ENCODE peak calls at places on chromosomes 7 and 10, in nine cellular contexts. One of them, this sample, is unnamed.

GRCh38 chr7:53531-53930 is 138.8 kb upstream of the FAM20C start:
- ATAC-seq in HCT116: no peak
- ATAC-seq in stimulated activated effector memory CD8-positive, alpha-beta T cell treated with anti-CD3 and anti-CD28 coated beads, Interleukin-12 subunit alpha, Interleukin-12 subunit beta, amount 100 ng/mL, for 72 hours: no peak
- ATAC-seq in left cardiac atrium: no peak
- ATAC-seq in CD4-positive, alpha-beta T cell: no peak
- ATAC-seq in IMR-90: no peak
- ATAC-seq in upper lobe of left lung: peak
- ATAC-seq in stimulated activated naive B cell treated with anti-CD40 and anti-IgM and Interleukin-4, amounts not matched to agents 10 μg/mL and 1 μg/mL and 100 μg/mL, for 72 hours: no peak
- ATAC-seq in naive B cell: no peak
- ATAC-seq in this sample: no peak

GRCh38 chr10:49140306-49141175 is 6.7 kb upstream of the FAM170B start:
- ATAC-seq in stimulated activated naive B cell treated with anti-CD40 and anti-IgM and Interleukin-4, amounts not matched to agents 10 μg/mL and 1 μg/mL and 100 μg/mL, for 72 hours: no peak
- ATAC-seq in CD4-positive, alpha-beta T cell: no peak
- ATAC-seq in naive B cell: no peak
- ATAC-seq in HCT116: no peak
- ATAC-seq in upper lobe of left lung: no peak
- ATAC-seq in left cardiac atrium: no peak
- ATAC-seq in stimulated activated effector memory CD8-positive, alpha-beta T cell treated with anti-CD3 and anti-CD28 coated beads, Interleukin-12 subunit alpha, Interleukin-12 subunit beta, amount 100 ng/mL, for 72 hours: no peak
- ATAC-seq in IMR-90: no peak
- ATAC-seq in this sample: no peak

GRCh38 chr10:84626688-84627087 is 298.3 kb downstream of the CCSER2 start:
- ATAC-seq in CD4-positive, alpha-beta T cell: no peak
- ATAC-seq in stimulated activated naive B cell treated with anti-CD40 and anti-IgM and Interleukin-4, amounts not matched to agents 10 μg/mL and 1 μg/mL and 100 μg/mL, for 72 hours: no peak
- ATAC-seq in naive B cell: no peak
- ATAC-seq in IMR-90: no peak
- ATAC-seq in upper lobe of left lung: no peak
- ATAC-seq in stimulated activated effector memory CD8-positive, alpha-beta T cell treated with anti-CD3 and anti-CD28 coated beads, Interleukin-12 subunit alpha, Interleukin-12 subunit beta, amount 100 ng/mL, for 72 hours: peak
- ATAC-seq in left cardiac atrium: no peak
- ATAC-seq in HCT116: no peak
- ATAC-seq in this sample: no peak

GRCh38 chr10:101121661-101122045 is 9.4 kb upstream of the TLX1 start:
- ATAC-seq in CD4-positive, alpha-beta T cell: peak
- ATAC-seq in HCT116: no peak
- ATAC-seq in naive B cell: peak
- ATAC-seq in upper lobe of left lung: no peak
- ATAC-seq in left cardiac atrium: no peak
- ATAC-seq in IMR-90: peak
- ATAC-seq in stimulated activated effector memory CD8-positive, alpha-beta T cell treated with anti-CD3 and anti-CD28 coated beads, Interleukin-12 subunit alpha, Interleukin-12 subunit beta, amount 100 ng/mL, for 72 hours: peak
- ATAC-seq in stimulated activated naive B cell treated with anti-CD40 and anti-IgM and Interleukin-4, amounts not matched to agents 10 μg/mL and 1 μg/mL and 100 μg/mL, for 72 hours: no peak
- ATAC-seq in this sample: peak

GRCh38 chr7:70657989-70658578 is 473.9 kb upstream of the GALNT17 start:
- ATAC-seq in left cardiac atrium: no peak
- ATAC-seq in HCT116: no peak
- ATAC-seq in IMR-90: no peak
- ATAC-seq in stimulated activated effector memory CD8-positive, alpha-beta T cell treated with anti-CD3 and anti-CD28 coated beads, Interleukin-12 subunit alpha, Interleukin-12 subunit beta, amount 100 ng/mL, for 72 hours: no peak
- ATAC-seq in stimulated activated naive B cell treated with anti-CD40 and anti-IgM and Interleukin-4, amounts not matched to agents 10 μg/mL and 1 μg/mL and 100 μg/mL, for 72 hours: no peak
- ATAC-seq in CD4-positive, alpha-beta T cell: peak
- ATAC-seq in upper lobe of left lung: no peak
- ATAC-seq in naive B cell: no peak
- ATAC-seq in this sample: no peak

GRCh38 chr10:113386005-113386404 is 166.8 kb upstream of the HABP2 start:
- ATAC-seq in naive B cell: no peak
- ATAC-seq in upper lobe of left lung: no peak
- ATAC-seq in IMR-90: no peak
- ATAC-seq in HCT116: peak
- ATAC-seq in stimulated activated naive B cell treated with anti-CD40 and anti-IgM and Interleukin-4, amounts not matched to agents 10 μg/mL and 1 μg/mL and 100 μg/mL, for 72 hours: no peak
- ATAC-seq in CD4-positive, alpha-beta T cell: no peak
- ATAC-seq in left cardiac atrium: no peak
- ATAC-seq in stimulated activated effector memory CD8-positive, alpha-beta T cell treated with anti-CD3 and anti-CD28 coated beads, Interleukin-12 subunit alpha, Interleukin-12 subunit beta, amount 100 ng/mL, for 72 hours: no peak
- ATAC-seq in this sample: no peak

GRCh38 chr7:30757343-30757695 is 5.4 kb downstream of the INMT start:
- ATAC-seq in upper lobe of left lung: no peak
- ATAC-seq in left cardiac atrium: no peak
- ATAC-seq in stimulated activated effector memory CD8-positive, alpha-beta T cell treated with anti-CD3 and anti-CD28 coated beads, Interleukin-12 subunit alpha, Interleukin-12 subunit beta, amount 100 ng/mL, for 72 hours: no peak
- ATAC-seq in IMR-90: no peak
- ATAC-seq in stimulated activated naive B cell treated with anti-CD40 and anti-IgM and Interleukin-4, amounts not matched to agents 10 μg/mL and 1 μg/mL and 100 μg/mL, for 72 hours: no peak
- ATAC-seq in CD4-positive, alpha-beta T cell: no peak
- ATAC-seq in naive B cell: no peak
- ATAC-seq in HCT116: no peak
- ATAC-seq in this sample: no peak

GRCh38 chr10:66940950-66941349 is 15.1 kb downstream of the LRRTM3 start:
- ATAC-seq in CD4-positive, alpha-beta T cell: no peak
- ATAC-seq in HCT116: no peak
- ATAC-seq in IMR-90: no peak
- ATAC-seq in stimulated activated effector memory CD8-positive, alpha-beta T cell treated with anti-CD3 and anti-CD28 coated beads, Interleukin-12 subunit alpha, Interleukin-12 subunit beta, amount 100 ng/mL, for 72 hours: no peak
- ATAC-seq in upper lobe of left lung: no peak
- ATAC-seq in left cardiac atrium: no peak
- ATAC-seq in stimulated activated naive B cell treated with anti-CD40 and anti-IgM and Interleukin-4, amounts not matched to agents 10 μg/mL and 1 μg/mL and 100 μg/mL, for 72 hours: no peak
- ATAC-seq in naive B cell: no peak
- ATAC-seq in this sample: no peak

GRCh38 chr10:85946713-85947326 is 419.8 kb downstream of the GRID1 start:
- ATAC-seq in stimulated activated naive B cell treated with anti-CD40 and anti-IgM and Interleukin-4, amounts not matched to agents 10 μg/mL and 1 μg/mL and 100 μg/mL, for 72 hours: peak
- ATAC-seq in upper lobe of left lung: peak
- ATAC-seq in CD4-positive, alpha-beta T cell: no peak
- ATAC-seq in left cardiac atrium: no peak
- ATAC-seq in stimulated activated effector memory CD8-positive, alpha-beta T cell treated with anti-CD3 and anti-CD28 coated beads, Interleukin-12 subunit alpha, Interleukin-12 subunit beta, amount 100 ng/mL, for 72 hours: peak
- ATAC-seq in IMR-90: no peak
- ATAC-seq in naive B cell: peak
- ATAC-seq in HCT116: no peak
- ATAC-seq in this sample: peak

GRCh38 chr7:135905858-135906257 is 71.3 kb downstream of the MTPN start:
- ATAC-seq in stimulated activated naive B cell treated with anti-CD40 and anti-IgM and Interleukin-4, amounts not matched to agents 10 μg/mL and 1 μg/mL and 100 μg/mL, for 72 hours: no peak
- ATAC-seq in stimulated activated effector memory CD8-positive, alpha-beta T cell treated with anti-CD3 and anti-CD28 coated beads, Interleukin-12 subunit alpha, Interleukin-12 subunit beta, amount 100 ng/mL, for 72 hours: no peak
- ATAC-seq in IMR-90: no peak
- ATAC-seq in HCT116: no peak
- ATAC-seq in upper lobe of left lung: no peak
- ATAC-seq in CD4-positive, alpha-beta T cell: no peak
- ATAC-seq in left cardiac atrium: no peak
- ATAC-seq in naive B cell: no peak
- ATAC-seq in this sample: no peak

GRCh38 chr7:12066004-12066403 is 145.1 kb upstream of the TMEM106B start:
- ATAC-seq in stimulated activated effector memory CD8-positive, alpha-beta T cell treated with anti-CD3 and anti-CD28 coated beads, Interleukin-12 subunit alpha, Interleukin-12 subunit beta, amount 100 ng/mL, for 72 hours: peak
- ATAC-seq in CD4-positive, alpha-beta T cell: no peak
- ATAC-seq in stimulated activated naive B cell treated with anti-CD40 and anti-IgM and Interleukin-4, amounts not matched to agents 10 μg/mL and 1 μg/mL and 100 μg/mL, for 72 hours: peak
- ATAC-seq in IMR-90: no peak
- ATAC-seq in upper lobe of left lung: no peak
- ATAC-seq in naive B cell: no peak
- ATAC-seq in HCT116: peak
- ATAC-seq in left cardiac atrium: no peak
- ATAC-seq in this sample: peak

GRCh38 chr10:69049564-69049955 is 38.3 kb upstream of the SRGN start:
- ATAC-seq in naive B cell: no peak
- ATAC-seq in IMR-90: no peak
- ATAC-seq in stimulated activated naive B cell treated with anti-CD40 and anti-IgM and Interleukin-4, amounts not matched to agents 10 μg/mL and 1 μg/mL and 100 μg/mL, for 72 hours: no peak
- ATAC-seq in stimulated activated effector memory CD8-positive, alpha-beta T cell treated with anti-CD3 and anti-CD28 coated beads, Interleukin-12 subunit alpha, Interleukin-12 subunit beta, amount 100 ng/mL, for 72 hours: no peak
- ATAC-seq in HCT116: no peak
- ATAC-seq in left cardiac atrium: no peak
- ATAC-seq in CD4-positive, alpha-beta T cell: no peak
- ATAC-seq in upper lobe of left lung: no peak
- ATAC-seq in this sample: no peak

This sample was measured in activated T-helper 17 cell treated with anti-CD3 and anti-CD28 coated beads, Interleukin-2, amount 50 U/mL, for 72 hours.